ENCODE peak calls at places on chromosome 6, in nine cellular contexts. K is AG09309, C is GOT3, X is neuronal stem cell, A is heart right ventricle, V is choroid plexus epithelial cell, S is left kidney, E is sciatic nerve, J is SK-MEL-5. W is an unnamed sample.

GRCh38 chr6:118896339-118897136 is 2.6 kb downstream of the ASF1A start:
- DNase-seq in K (no peak), C (no peak), X (no peak), A (no peak), V (peak; percentile 80), S (peak; percentile 37), E (no peak), J (peak; percentile 71), W (no peak)

GRCh38 chr6:27545271-27546046 is 72.6 kb upstream of the ZNF184 start:
- DNase-seq in K (no peak), C (no peak), X (no peak), A (no peak), V (peak; percentile 79), S (peak; percentile 47), E (no peak), J (peak; percentile 98), W (no peak)

GRCh38 chr6:41779336-41779735 is 364 bp downstream of the FRS3 start:
- DNase-seq in K (no peak), C (no peak), X (no peak), A (no peak), V (no peak), S (no peak), E (no peak), J (no peak), W (no peak)

GRCh38 chr6:112560651-112561050 is 213.5 kb downstream of the RFPL4B start:
- DNase-seq in K (no peak), C (no peak), X (no peak), A (no peak), V (peak; percentile 12), S (peak; percentile 40), E (no peak), J (peak; percentile 46), W (no peak)

GRCh38 chr6:4133941-4134838 is 1.2 kb downstream of the ECI2 start:
- DNase-seq in K (no peak), C (no peak), X (no peak), A (peak; percentile 19), V (peak; percentile 38), S (peak; percentile 63), E (no peak), J (peak; percentile 35), W (no peak)

GRCh38 chr6:170447561-170447930 is 105.6 kb downstream of the PSMB1 start:
- DNase-seq in K (no peak), C (no peak), X (no peak), A (peak; percentile 2), V (no peak), S (no peak), E (no peak), J (no peak), W (no peak)

GRCh38 chr6:4280721-4281120 is 145.3 kb upstream of the ECI2 start:
- DNase-seq in K (peak; percentile 55), C (no peak), X (no peak), A (no peak), V (peak; percentile 93), S (no peak), E (no peak), J (peak; percentile 29), W (no peak)

GRCh38 chr6:87682310-87682709 is 19.7 kb downstream of the AKIRIN2 start:
- DNase-seq in K (no peak), C (no peak), X (no peak), A (no peak), V (no peak), S (no peak), E (no peak), J (no peak), W (no peak)

GRCh38 chr6:75747985-75748742 is 875 bp upstream of the MYO6 start:
- DNase-seq in K (no peak), C (no peak), X (no peak), A (no peak), V (no peak), S (no peak), E (no peak), J (no peak), W (no peak)

GRCh38 chr6:112027942-112028674 is 25.8 kb upstream of the CCN6 start:
- DNase-seq in K (peak; percentile 77), C (no peak), X (no peak), A (no peak), V (peak; percentile 50), S (peak; percentile 86), E (no peak), J (no peak), W (peak; percentile 26)

GRCh38 chr6:120378582-120379220 is 955.6 kb downstream of the TBC1D32 start:
- DNase-seq in K (no peak), C (no peak), X (no peak), A (no peak), V (peak; percentile 26), S (peak; percentile 54), E (no peak), J (peak; percentile 66), W (no peak)

GRCh38 chr6:137880633-137881521 is 13.8 kb downstream of the TNFAIP3 start:
- DNase-seq in K (no peak), C (no peak), X (no peak), A (no peak), V (no peak), S (no peak), E (no peak), J (no peak), W (no peak)

GRCh38 chr6:3999800-4000661 is 78.9 kb downstream of the FAM217A start:
- DNase-seq in K (no peak), C (no peak), X (no peak), A (no peak), V (no peak), S (no peak), E (no peak), J (no peak), W (no peak)

GRCh38 chr6:158536084-158536890 is 23.6 kb upstream of the TMEM181 start:
- DNase-seq in K (no peak), C (no peak), X (peak; percentile 87), A (peak; percentile 73), V (peak; percentile 73), S (peak; percentile 95), E (peak; percentile 76), J (peak; percentile 56), W (peak; percentile 55)

GRCh38 chr6:27791182-27791939 is 120.8 kb downstream of the OR2B2 start:
- DNase-seq in K (peak; percentile 54), C (peak; percentile 12), X (peak; percentile 56), A (peak; percentile 64), V (peak; percentile 87), S (peak; percentile 85), E (peak; percentile 78), J (peak; percentile 91), W (no peak)